ENCODE peak calls at places on chromosomes 7 and 10, in six cellular contexts. One of them, this sample, is unnamed. For H3K9me3, the result is how much of the 10 kb centered on the place peaks cover.

GRCh38 chr7:21902240-21902639 is 43.5 kb downstream of the CDCA7L start:
- DNase-seq in HCT116: no peak
- DNase-seq in aorta: no peak
- DNase-seq in A549: peak
- DNase-seq in cardiac muscle cell: no peak
- DNase-seq in IMR-90: peak
- DNase-seq in this sample: peak

GRCh38 chr10:78685466-78686163 is 383.2 kb upstream of the ZMIZ1 start:
- DNase-seq in cardiac muscle cell: no peak
- DNase-seq in aorta: no peak
- DNase-seq in IMR-90: peak
- DNase-seq in HCT116: no peak
- DNase-seq in A549: peak
- DNase-seq in this sample: no peak

GRCh38 chr7:138797715-138798320 is at the start of the genes ATP6V0A4 and TMEM213:
- DNase-seq in aorta: no peak
- DNase-seq in cardiac muscle cell: no peak
- DNase-seq in A549: no peak
- DNase-seq in HCT116: no peak
- DNase-seq in IMR-90: no peak
- DNase-seq in this sample: no peak

GRCh38 chr7:121331574-121331973 is 2.8 kb downstream of the WNT16 start:
- DNase-seq in A549: no peak
- DNase-seq in IMR-90: no peak
- DNase-seq in HCT116: no peak
- DNase-seq in aorta: no peak
- DNase-seq in cardiac muscle cell: no peak
- DNase-seq in this sample: no peak

GRCh38 chr7:151339651-151340377 is 1.8 kb upstream of the NUB1 start:
- DNase-seq in A549: no peak
- DNase-seq in HCT116: no peak
- DNase-seq in cardiac muscle cell: no peak
- DNase-seq in IMR-90: no peak
- DNase-seq in aorta: no peak
- DNase-seq in this sample: no peak

GRCh38 chr10:29344073-29344820 is 55.4 kb downstream of the LYZL1 start:
- DNase-seq in cardiac muscle cell: no peak
- DNase-seq in HCT116: no peak
- DNase-seq in aorta: no peak
- DNase-seq in IMR-90: peak
- DNase-seq in A549: no peak
- DNase-seq in this sample: peak

GRCh38 chr7:116588225-116588624 is 63.4 kb downstream of the CAV1 start:
- DNase-seq in IMR-90: peak
- DNase-seq in cardiac muscle cell: no peak
- DNase-seq in A549: no peak
- DNase-seq in aorta: no peak
- DNase-seq in HCT116: no peak
- DNase-seq in this sample: peak

GRCh38 chr10:47175181-47176080 is 124.6 kb upstream of the GDF10 start:
- DNase-seq in cardiac muscle cell: no peak
- DNase-seq in HCT116: no peak
- DNase-seq in IMR-90: no peak
- DNase-seq in aorta: no peak
- DNase-seq in A549: no peak
- DNase-seq in this sample: no peak

GRCh38 chr7:80432166-80432565 is 79.7 kb downstream of the GNAT3 start:
- DNase-seq in A549: no peak
- DNase-seq in aorta: no peak
- DNase-seq in IMR-90: peak
- DNase-seq in cardiac muscle cell: no peak
- DNase-seq in HCT116: no peak
- DNase-seq in this sample: no peak

GRCh38 chr10:124165827-124166226 is 72.4 kb upstream of the CHST15 start:
- DNase-seq in A549: no peak
- DNase-seq in cardiac muscle cell: no peak
- DNase-seq in IMR-90: no peak
- DNase-seq in aorta: no peak
- DNase-seq in HCT116: no peak
- DNase-seq in this sample: no peak

GRCh38 chr7:23715099-23715498 is 5.1 kb downstream of the STK31 start:
- DNase-seq in HCT116: no peak
- DNase-seq in aorta: no peak
- DNase-seq in IMR-90: no peak
- DNase-seq in cardiac muscle cell: no peak
- DNase-seq in A549: no peak
- DNase-seq in this sample: no peak

DNA sequence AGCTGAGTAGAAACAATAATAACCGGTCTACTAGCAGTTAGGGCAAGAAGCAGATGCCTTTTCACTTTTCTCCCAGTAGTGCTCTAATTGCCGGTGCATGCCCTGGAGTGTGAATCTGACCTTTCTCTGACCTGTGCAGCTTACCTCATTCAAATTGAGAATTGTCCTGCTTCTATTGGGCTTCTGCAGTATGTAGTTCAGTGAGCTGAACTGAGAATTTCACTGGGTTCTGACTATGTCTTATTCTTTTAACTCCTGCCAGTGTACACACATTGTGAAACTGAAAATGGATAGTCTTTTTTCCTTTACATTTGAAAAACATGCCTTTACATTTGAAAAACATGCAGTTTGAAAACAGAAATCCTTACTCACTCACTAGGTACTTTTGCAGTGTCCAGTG is 157.9 kb upstream of the GRM3 start:
- DNase-seq in A549: no peak
- DNase-seq in HCT116: no peak
- DNase-seq in IMR-90: no peak
- DNase-seq in aorta: no peak
- DNase-seq in cardiac muscle cell: peak
- DNase-seq in this sample: no peak
- H3K9me3 ChIP-seq in A549: under half
- H3K9me3 ChIP-seq in HCT116: under half
- H3K9me3 ChIP-seq in IMR-90: under half
- H3K9me3 ChIP-seq in aorta: under half
- H3K9me3 ChIP-seq in cardiac muscle cell: under half
- H3K9me3 ChIP-seq in this sample: under half

GRCh38 chr10:132555648-132556575 is 18.3 kb downstream of the INPP5A start:
- DNase-seq in aorta: peak
- DNase-seq in A549: no peak
- DNase-seq in HCT116: no peak
- DNase-seq in IMR-90: no peak
- DNase-seq in cardiac muscle cell: no peak
- DNase-seq in this sample: no peak
- H3K4me3 ChIP-seq in aorta: no peak
- H3K4me3 ChIP-seq in A549: no peak
- H3K4me3 ChIP-seq in HCT116: no peak
- H3K4me3 ChIP-seq in IMR-90: no peak
- H3K4me3 ChIP-seq in cardiac muscle cell: no peak
- H3K4me3 ChIP-seq in this sample: no peak

GRCh38 chr10:18563003-18563726 is 88.2 kb downstream of the NSUN6 start:
- DNase-seq in cardiac muscle cell: no peak
- DNase-seq in IMR-90: no peak
- DNase-seq in A549: no peak
- DNase-seq in aorta: no peak
- DNase-seq in HCT116: no peak
- DNase-seq in this sample: no peak

GRCh38 chr10:18557960-18558359 is 93.4 kb downstream of the NSUN6 start:
- DNase-seq in A549: no peak
- DNase-seq in IMR-90: no peak
- DNase-seq in HCT116: no peak
- DNase-seq in cardiac muscle cell: no peak
- DNase-seq in aorta: no peak
- DNase-seq in this sample: no peak

GRCh38 chr10:18565006-18565405 is 86.4 kb downstream of the NSUN6 start:
- DNase-seq in cardiac muscle cell: no peak
- DNase-seq in A549: no peak
- DNase-seq in IMR-90: no peak
- DNase-seq in HCT116: no peak
- DNase-seq in aorta: no peak
- DNase-seq in this sample: no peak

GRCh38 chr10:18566177-18566576 is 85.2 kb downstream of the NSUN6 start:
- DNase-seq in IMR-90: no peak
- DNase-seq in A549: peak
- DNase-seq in HCT116: no peak
- DNase-seq in aorta: no peak
- DNase-seq in cardiac muscle cell: no peak
- DNase-seq in this sample: no peak

GRCh38 chr10:18561861-18562551 is 89.4 kb downstream of the NSUN6 start:
- DNase-seq in HCT116: no peak
- DNase-seq in aorta: no peak
- DNase-seq in A549: no peak
- DNase-seq in IMR-90: no peak
- DNase-seq in cardiac muscle cell: no peak
- DNase-seq in this sample: no peak
- H3K9me3 ChIP-seq in HCT116: under half
- H3K9me3 ChIP-seq in aorta: under half
- H3K9me3 ChIP-seq in A549: under half
- H3K9me3 ChIP-seq in IMR-90: under half
- H3K9me3 ChIP-seq in cardiac muscle cell: under half
- H3K9me3 ChIP-seq in this sample: under half

GRCh38 chr7:119665791-119666190 is 607.2 kb upstream of the KCND2 start:
- DNase-seq in IMR-90: peak
- DNase-seq in cardiac muscle cell: no peak
- DNase-seq in A549: no peak
- DNase-seq in HCT116: no peak
- DNase-seq in aorta: no peak
- DNase-seq in this sample: no peak
- H3K4me3 ChIP-seq in IMR-90: no peak
- H3K4me3 ChIP-seq in cardiac muscle cell: no peak
- H3K4me3 ChIP-seq in A549: no peak
- H3K4me3 ChIP-seq in HCT116: no peak
- H3K4me3 ChIP-seq in aorta: no peak
- H3K4me3 ChIP-seq in this sample: no peak

GRCh38 chr10:131149586-131149985 is 161.9 kb downstream of the TCERG1L start:
- DNase-seq in cardiac muscle cell: no peak
- DNase-seq in A549: no peak
- DNase-seq in IMR-90: no peak
- DNase-seq in HCT116: no peak
- DNase-seq in aorta: no peak
- DNase-seq in this sample: no peak
- H3K9me3 ChIP-seq in cardiac muscle cell: under half
- H3K9me3 ChIP-seq in A549: under half
- H3K9me3 ChIP-seq in IMR-90: half or more
- H3K9me3 ChIP-seq in HCT116: under half
- H3K9me3 ChIP-seq in aorta: under half
- H3K9me3 ChIP-seq in this sample: under half

DNA sequence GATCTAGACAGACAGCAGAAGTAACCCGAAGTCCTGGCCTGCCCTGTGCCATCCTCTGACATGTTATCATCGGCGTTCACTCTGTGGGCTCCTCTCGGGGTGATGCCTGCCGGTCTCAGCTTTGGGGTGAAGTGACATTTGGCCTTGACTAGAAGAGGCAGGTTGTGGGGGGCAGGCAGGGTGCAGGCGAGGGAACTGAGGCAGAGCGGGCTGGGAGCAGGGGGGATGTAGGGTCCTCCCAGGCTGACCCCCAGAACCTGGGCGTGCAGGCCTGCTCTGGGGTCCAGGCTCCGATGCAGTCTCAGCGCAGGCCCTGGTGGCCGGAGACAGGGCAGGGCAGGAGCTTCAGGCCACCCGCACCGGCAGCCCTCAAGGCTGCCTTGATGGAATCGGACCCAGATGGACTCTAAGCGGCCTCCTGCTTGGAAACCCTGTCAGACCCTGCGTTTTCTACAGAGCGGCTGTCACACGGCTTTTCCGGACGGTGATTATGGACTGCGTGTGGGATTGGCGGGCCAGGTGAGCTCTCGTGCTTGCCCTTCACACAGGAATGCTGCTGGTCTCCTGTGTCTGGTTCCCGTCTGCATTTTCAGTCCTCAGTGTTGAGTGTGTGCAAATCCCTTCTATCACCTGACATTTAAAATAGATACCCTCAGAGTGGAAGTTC is 842 bp upstream of the JAKMIP3 start:
- DNase-seq in cardiac muscle cell: peak
- DNase-seq in aorta: peak
- DNase-seq in HCT116: no peak
- DNase-seq in A549: no peak
- DNase-seq in IMR-90: no peak
- DNase-seq in this sample: no peak
- H3K4me3 ChIP-seq in cardiac muscle cell: no peak
- H3K4me3 ChIP-seq in aorta: no peak
- H3K4me3 ChIP-seq in HCT116: no peak
- H3K4me3 ChIP-seq in A549: peak
- H3K4me3 ChIP-seq in IMR-90: peak
- H3K4me3 ChIP-seq in this sample: peak

GRCh38 chr10:71984126-71984797 is 20.1 kb downstream of the CHST3 start:
- DNase-seq in cardiac muscle cell: no peak
- DNase-seq in HCT116: no peak
- DNase-seq in A549: no peak
- DNase-seq in aorta: no peak
- DNase-seq in IMR-90: no peak
- DNase-seq in this sample: no peak

GRCh38 chr10:71984798-71985388 is 20.7 kb downstream of the CHST3 start:
- DNase-seq in A549: no peak
- DNase-seq in cardiac muscle cell: no peak
- DNase-seq in aorta: no peak
- DNase-seq in IMR-90: no peak
- DNase-seq in HCT116: no peak
- DNase-seq in this sample: no peak

GRCh38 chr10:71990706-71991269 is 26.6 kb downstream of the CHST3 start:
- DNase-seq in A549: no peak
- DNase-seq in IMR-90: no peak
- DNase-seq in HCT116: no peak
- DNase-seq in cardiac muscle cell: no peak
- DNase-seq in aorta: no peak
- DNase-seq in this sample: no peak

GRCh38 chr10:71985542-71986250 is 21.5 kb downstream of the CHST3 start:
- DNase-seq in IMR-90: peak
- DNase-seq in A549: no peak
- DNase-seq in aorta: no peak
- DNase-seq in HCT116: no peak
- DNase-seq in cardiac muscle cell: no peak
- DNase-seq in this sample: peak

GRCh38 chr10:71989658-71990454 is 25.7 kb downstream of the CHST3 start:
- DNase-seq in cardiac muscle cell: no peak
- DNase-seq in IMR-90: no peak
- DNase-seq in A549: no peak
- DNase-seq in aorta: no peak
- DNase-seq in HCT116: no peak
- DNase-seq in this sample: no peak
- H3K9me3 ChIP-seq in cardiac muscle cell: under half
- H3K9me3 ChIP-seq in IMR-90: under half
- H3K9me3 ChIP-seq in A549: under half
- H3K9me3 ChIP-seq in aorta: under half
- H3K9me3 ChIP-seq in HCT116: under half
- H3K9me3 ChIP-seq in this sample: under half

DNA sequence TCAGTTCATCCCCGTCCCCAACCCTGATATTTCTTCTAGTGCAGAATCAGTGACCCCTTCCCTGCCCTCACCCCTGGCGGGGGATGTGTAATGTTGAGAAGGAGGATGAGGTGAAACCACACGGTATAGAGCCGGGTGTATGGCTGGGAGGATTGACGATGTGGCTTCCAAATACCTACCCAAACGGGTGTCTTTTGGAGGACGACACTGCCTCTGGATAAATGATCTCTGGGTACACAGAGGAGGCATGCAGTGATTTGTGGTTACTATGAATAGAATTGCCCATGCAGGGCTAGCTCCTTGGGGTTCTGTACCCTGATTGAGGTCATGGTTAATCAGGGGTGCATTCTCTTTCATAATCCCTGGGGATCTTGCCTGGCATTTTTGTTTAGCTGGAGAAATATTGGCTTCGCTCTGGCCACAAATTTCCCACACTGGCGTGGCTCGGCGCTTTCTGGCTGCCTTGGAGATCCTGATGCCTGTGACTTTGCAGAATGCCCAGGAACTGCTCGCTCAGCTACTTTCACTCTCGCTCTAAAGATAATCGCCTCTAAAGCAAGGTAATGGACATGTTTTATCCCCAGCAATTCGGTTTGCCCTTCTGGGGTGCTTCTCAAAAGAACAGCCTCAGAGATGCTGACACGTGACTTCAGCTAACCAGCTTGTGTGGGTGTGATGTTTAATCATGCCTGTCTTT is 89.3 kb downstream of the RBM20 start:
- DNase-seq in aorta: peak
- DNase-seq in cardiac muscle cell: no peak
- DNase-seq in A549: no peak
- DNase-seq in HCT116: no peak
- DNase-seq in IMR-90: no peak
- DNase-seq in this sample: no peak
- H3K4me3 ChIP-seq in aorta: peak
- H3K4me3 ChIP-seq in cardiac muscle cell: no peak
- H3K4me3 ChIP-seq in A549: peak
- H3K4me3 ChIP-seq in HCT116: no peak
- H3K4me3 ChIP-seq in IMR-90: peak
- H3K4me3 ChIP-seq in this sample: no peak